ENCODE peak calls at places on chromosomes 1 and 21, in seven cellular contexts. One of them, this sample, is unnamed.

GRCh38 chr1:1208713-1209433 is 2.5 kb upstream of the TNFRSF18 start:
- DNase-seq in retinal pigment epithelial cell: no peak
- DNase-seq in cardiac fibroblast: no peak
- DNase-seq in sigmoid colon: no peak
- DNase-seq in neural crest cell: no peak
- DNase-seq in psoas muscle: peak; percentile 50
- DNase-seq in Panc1: no peak
- DNase-seq in this sample: peak; percentile 2

GRCh38 chr1:110477041-110477440 is 26.1 kb downstream of the PROK1 start:
- DNase-seq in neural crest cell: no peak
- DNase-seq in Panc1: no peak
- DNase-seq in sigmoid colon: no peak
- DNase-seq in retinal pigment epithelial cell: no peak
- DNase-seq in cardiac fibroblast: peak; percentile 29
- DNase-seq in psoas muscle: no peak
- DNase-seq in this sample: no peak

GRCh38 chr21:39000496-39000895 is 182.8 kb downstream of the PSMG1 start:
- DNase-seq in cardiac fibroblast: peak; percentile 26
- DNase-seq in retinal pigment epithelial cell: no peak
- DNase-seq in sigmoid colon: no peak
- DNase-seq in neural crest cell: no peak
- DNase-seq in psoas muscle: no peak
- DNase-seq in Panc1: no peak
- DNase-seq in this sample: peak; percentile 16

GRCh38 chr1:164660415-164661174 is 101.6 kb downstream of the PBX1 start:
- DNase-seq in Panc1: no peak
- DNase-seq in cardiac fibroblast: peak; percentile 47
- DNase-seq in neural crest cell: no peak
- DNase-seq in sigmoid colon: no peak
- DNase-seq in psoas muscle: no peak
- DNase-seq in retinal pigment epithelial cell: no peak
- DNase-seq in this sample: no peak

GRCh38 chr1:244971524-244972216 is 107.3 kb upstream of the HNRNPU start:
- DNase-seq in cardiac fibroblast: no peak
- DNase-seq in psoas muscle: no peak
- DNase-seq in Panc1: peak; percentile 66
- DNase-seq in retinal pigment epithelial cell: no peak
- DNase-seq in sigmoid colon: no peak
- DNase-seq in neural crest cell: no peak
- DNase-seq in this sample: no peak

GRCh38 chr1:215607412-215607811 is 40.3 kb downstream of the KCTD3 start:
- DNase-seq in neural crest cell: no peak
- DNase-seq in cardiac fibroblast: no peak
- DNase-seq in retinal pigment epithelial cell: no peak
- DNase-seq in psoas muscle: no peak
- DNase-seq in sigmoid colon: no peak
- DNase-seq in Panc1: no peak
- DNase-seq in this sample: no peak

GRCh38 chr1:171860696-171861095 is 19.4 kb downstream of the DNM3 start:
- DNase-seq in neural crest cell: no peak
- DNase-seq in cardiac fibroblast: no peak
- DNase-seq in psoas muscle: no peak
- DNase-seq in Panc1: no peak
- DNase-seq in retinal pigment epithelial cell: no peak
- DNase-seq in sigmoid colon: no peak
- DNase-seq in this sample: no peak

GRCh38 chr1:12480748-12481362 is 137.2 kb downstream of the DHRS3 start:
- DNase-seq in sigmoid colon: no peak
- DNase-seq in psoas muscle: no peak
- DNase-seq in cardiac fibroblast: peak; percentile 81
- DNase-seq in neural crest cell: no peak
- DNase-seq in Panc1: peak; percentile 91
- DNase-seq in retinal pigment epithelial cell: no peak
- DNase-seq in this sample: no peak

GRCh38 chr1:187517508-187517907 is 688.8 kb downstream of the PLA2G4A start:
- DNase-seq in neural crest cell: no peak
- DNase-seq in psoas muscle: no peak
- DNase-seq in retinal pigment epithelial cell: no peak
- DNase-seq in cardiac fibroblast: no peak
- DNase-seq in Panc1: no peak
- DNase-seq in sigmoid colon: no peak
- DNase-seq in this sample: no peak

GRCh38 chr1:79259390-79260336 is 253.1 kb upstream of the ADGRL4 start:
- DNase-seq in Panc1: no peak
- DNase-seq in retinal pigment epithelial cell: no peak
- DNase-seq in neural crest cell: no peak
- DNase-seq in sigmoid colon: no peak
- DNase-seq in cardiac fibroblast: peak; percentile 75
- DNase-seq in psoas muscle: no peak
- DNase-seq in this sample: no peak

GRCh38 chr21:34642211-34643075 is 26.4 kb upstream of the CLIC6 start:
- DNase-seq in psoas muscle: no peak
- DNase-seq in neural crest cell: no peak
- DNase-seq in Panc1: no peak
- DNase-seq in retinal pigment epithelial cell: no peak
- DNase-seq in cardiac fibroblast: peak; percentile 33
- DNase-seq in sigmoid colon: no peak
- DNase-seq in this sample: no peak

GRCh38 chr21:44836666-44837471 is 19.0 kb upstream of the SUMO3 start:
- DNase-seq in cardiac fibroblast: peak; percentile 47
- DNase-seq in psoas muscle: peak; percentile 45
- DNase-seq in retinal pigment epithelial cell: no peak
- DNase-seq in sigmoid colon: no peak
- DNase-seq in Panc1: no peak
- DNase-seq in neural crest cell: no peak
- DNase-seq in this sample: no peak

GRCh38 chr1:10973552-10973951 is 38.9 kb upstream of the TARDBP start:
- DNase-seq in psoas muscle: peak; percentile 86
- DNase-seq in Panc1: no peak
- DNase-seq in cardiac fibroblast: peak; percentile 65
- DNase-seq in neural crest cell: no peak
- DNase-seq in retinal pigment epithelial cell: no peak
- DNase-seq in sigmoid colon: peak; percentile 68
- DNase-seq in this sample: no peak

GRCh38 chr1:45059829-45060228 is 47.8 kb downstream of the UROD start:
- DNase-seq in neural crest cell: no peak
- DNase-seq in Panc1: no peak
- DNase-seq in cardiac fibroblast: no peak
- DNase-seq in retinal pigment epithelial cell: no peak
- DNase-seq in sigmoid colon: no peak
- DNase-seq in psoas muscle: no peak
- DNase-seq in this sample: no peak

GRCh38 chr1:43706598-43707190 is 642 bp upstream of the ST3GAL3 start:
- DNase-seq in cardiac fibroblast: peak; percentile 27
- DNase-seq in neural crest cell: peak; percentile 22
- DNase-seq in sigmoid colon: no peak
- DNase-seq in psoas muscle: peak; percentile 56
- DNase-seq in retinal pigment epithelial cell: no peak
- DNase-seq in Panc1: no peak
- DNase-seq in this sample: peak; percentile 31

GRCh38 chr1:222233441-222234180 is 314.3 kb downstream of the HHIPL2 start:
- DNase-seq in retinal pigment epithelial cell: no peak
- DNase-seq in Panc1: no peak
- DNase-seq in neural crest cell: no peak
- DNase-seq in psoas muscle: no peak
- DNase-seq in cardiac fibroblast: peak; percentile 68
- DNase-seq in sigmoid colon: no peak
- DNase-seq in this sample: no peak

DNA sequence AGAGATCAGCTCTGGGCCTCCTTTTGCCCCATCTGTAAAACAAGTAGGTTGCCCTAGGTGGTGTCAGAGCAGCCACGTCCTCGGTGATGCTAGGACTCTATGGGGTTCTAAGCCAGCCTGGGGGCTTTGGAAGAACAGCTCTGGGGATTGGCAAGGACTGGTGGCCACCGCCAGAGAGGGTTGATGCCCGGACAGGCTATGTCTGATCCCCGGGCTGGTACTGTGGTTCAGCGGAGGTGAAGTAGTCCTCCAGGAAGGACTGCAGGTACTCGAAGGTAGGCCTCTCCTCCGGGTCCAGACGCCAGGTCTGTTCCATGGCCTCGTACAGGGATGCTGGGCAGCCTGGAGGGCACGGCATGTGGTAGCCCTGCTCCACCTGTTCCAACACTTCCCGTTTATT is 8.8 kb upstream of the AHDC1 start:
- DNase-seq in Panc1: no peak
- DNase-seq in retinal pigment epithelial cell: no peak
- DNase-seq in cardiac fibroblast: no peak
- DNase-seq in psoas muscle: no peak
- DNase-seq in sigmoid colon: no peak
- DNase-seq in neural crest cell: no peak
- DNase-seq in this sample: no peak
- TF ChIP-seq CTCF in Panc1: no peak
- TF ChIP-seq CTCF in retinal pigment epithelial cell: no peak
- TF ChIP-seq CTCF in cardiac fibroblast: no peak
- TF ChIP-seq CTCF in psoas muscle: no peak
- TF ChIP-seq CTCF in sigmoid colon: no peak
- TF ChIP-seq CTCF in neural crest cell: no peak
- TF ChIP-seq CTCF in this sample: no peak

DNA sequence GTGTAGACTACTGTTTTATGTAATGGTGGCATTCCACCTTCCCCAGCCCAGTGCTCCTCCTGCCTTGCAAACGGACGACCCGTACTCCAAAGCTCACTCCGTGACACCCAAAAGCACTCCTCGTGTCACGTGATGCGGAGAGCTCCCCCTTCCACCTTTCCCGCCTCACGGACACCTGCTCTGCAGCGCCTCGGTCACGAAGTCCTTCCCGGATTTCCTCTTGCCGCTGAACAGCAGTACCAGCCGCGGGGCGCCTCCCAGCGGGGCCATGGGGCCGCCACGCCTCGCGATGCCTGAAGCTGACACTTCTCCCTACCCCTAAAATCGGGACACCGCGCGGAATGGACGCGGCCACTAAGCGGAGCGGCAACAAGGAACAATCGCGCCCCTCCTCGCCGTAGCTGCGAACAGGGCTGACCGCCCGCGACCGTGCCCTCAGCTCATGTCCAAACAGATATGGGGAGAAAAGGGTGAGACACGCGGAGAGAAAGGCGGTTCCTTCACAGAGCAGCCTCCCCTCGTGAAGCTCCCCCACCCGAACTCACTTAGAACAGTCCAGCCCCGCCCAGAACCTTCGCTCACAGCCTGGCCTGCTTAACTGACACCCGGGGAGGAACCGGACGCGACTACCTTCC is at the start of gene PMVK:
- DNase-seq in psoas muscle: peak; percentile 97
- DNase-seq in Panc1: peak; percentile 85
- DNase-seq in neural crest cell: peak; percentile 89
- DNase-seq in sigmoid colon: peak; percentile 99
- DNase-seq in cardiac fibroblast: peak; percentile 98
- DNase-seq in retinal pigment epithelial cell: peak; percentile 84
- DNase-seq in this sample: peak; percentile 86
- TF ChIP-seq CTCF in psoas muscle: peak; percentile 19
- TF ChIP-seq CTCF in Panc1: no peak
- TF ChIP-seq CTCF in neural crest cell: peak; percentile 47
- TF ChIP-seq CTCF in sigmoid colon: peak; percentile 16
- TF ChIP-seq CTCF in cardiac fibroblast: no peak
- TF ChIP-seq CTCF in retinal pigment epithelial cell: peak; percentile 38
- TF ChIP-seq CTCF in this sample: no peak

DNA sequence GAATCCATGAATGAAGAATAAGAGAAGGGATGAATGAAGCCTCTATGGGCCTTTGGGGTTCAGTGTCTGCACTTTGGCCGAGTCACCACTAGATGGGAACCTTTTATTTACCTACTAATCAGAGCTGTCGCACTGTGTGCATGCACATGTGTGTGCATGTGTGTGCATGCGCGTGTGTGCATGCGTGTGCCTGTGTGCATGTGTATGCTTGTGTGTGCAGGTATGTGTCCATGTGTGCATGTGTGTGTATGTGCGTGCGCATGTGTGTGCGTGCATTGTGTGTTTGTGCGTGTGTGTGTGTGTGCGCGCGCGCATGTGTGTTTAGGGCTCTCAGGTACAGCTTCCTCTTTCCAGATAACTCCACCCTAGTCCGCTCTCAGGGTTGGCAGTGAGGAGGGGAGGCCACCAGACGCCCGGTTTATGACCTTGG is 20.4 kb upstream of the UBXN10 start:
- DNase-seq in neural crest cell: no peak
- DNase-seq in psoas muscle: no peak
- DNase-seq in sigmoid colon: no peak
- DNase-seq in retinal pigment epithelial cell: no peak
- DNase-seq in Panc1: no peak
- DNase-seq in cardiac fibroblast: no peak
- DNase-seq in this sample: no peak
- TF ChIP-seq CTCF in neural crest cell: peak; percentile 42
- TF ChIP-seq CTCF in psoas muscle: no peak
- TF ChIP-seq CTCF in sigmoid colon: peak; percentile 40
- TF ChIP-seq CTCF in retinal pigment epithelial cell: peak; percentile 48
- TF ChIP-seq CTCF in Panc1: no peak
- TF ChIP-seq CTCF in cardiac fibroblast: peak; percentile 20
- TF ChIP-seq CTCF in this sample: peak; percentile 42

DNA sequence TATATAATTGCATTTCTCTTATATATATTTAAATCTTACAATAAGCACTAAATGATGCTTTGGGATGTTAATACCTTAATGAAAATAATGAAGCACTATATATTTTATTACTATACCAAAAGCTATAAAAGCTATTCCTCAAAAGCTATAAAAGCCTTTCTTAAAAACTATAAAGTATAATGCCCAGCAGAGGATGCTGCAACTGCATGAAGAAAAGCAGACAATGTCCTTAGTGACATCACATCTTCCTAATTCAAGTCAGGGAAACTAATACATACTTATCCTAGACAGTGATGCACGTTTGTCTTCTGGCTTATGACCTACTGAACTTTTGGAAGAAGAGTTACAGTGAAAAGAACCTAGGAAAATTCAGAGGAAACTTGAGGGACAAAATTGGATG is 13.6 kb upstream of the C1orf185 start:
- DNase-seq in neural crest cell: no peak
- DNase-seq in cardiac fibroblast: peak; percentile 20
- DNase-seq in Panc1: peak; percentile 5
- DNase-seq in psoas muscle: no peak
- DNase-seq in sigmoid colon: no peak
- DNase-seq in retinal pigment epithelial cell: no peak
- DNase-seq in this sample: no peak
- TF ChIP-seq CTCF in neural crest cell: no peak
- TF ChIP-seq CTCF in cardiac fibroblast: peak; percentile 39
- TF ChIP-seq CTCF in Panc1: peak; percentile 39
- TF ChIP-seq CTCF in psoas muscle: no peak
- TF ChIP-seq CTCF in sigmoid colon: no peak
- TF ChIP-seq CTCF in retinal pigment epithelial cell: peak; percentile 16
- TF ChIP-seq CTCF in this sample: no peak

DNA sequence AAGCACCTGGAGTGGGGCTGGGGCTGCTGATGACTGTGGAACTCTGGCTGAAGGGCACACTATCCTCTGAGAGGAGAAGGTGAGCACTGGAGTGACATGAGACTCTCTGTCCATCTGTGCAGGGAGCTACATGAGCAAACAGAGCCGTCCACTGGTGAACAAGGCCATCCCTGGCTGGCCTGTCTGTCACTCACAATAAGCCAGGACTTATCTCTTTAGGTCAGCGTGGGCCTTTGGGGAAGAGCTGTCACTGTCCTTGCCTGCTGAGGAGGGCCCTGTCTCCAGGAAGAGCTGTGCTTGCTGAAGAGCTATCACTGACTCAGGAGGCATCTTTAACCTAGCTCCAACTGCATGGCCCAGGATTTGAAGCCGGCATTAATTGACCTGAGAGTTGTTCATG is 82.1 kb downstream of the FOXD2 start:
- DNase-seq in cardiac fibroblast: no peak
- DNase-seq in Panc1: no peak
- DNase-seq in sigmoid colon: no peak
- DNase-seq in retinal pigment epithelial cell: no peak
- DNase-seq in psoas muscle: no peak
- DNase-seq in neural crest cell: no peak
- DNase-seq in this sample: no peak
- TF ChIP-seq CTCF in cardiac fibroblast: no peak
- TF ChIP-seq CTCF in Panc1: no peak
- TF ChIP-seq CTCF in sigmoid colon: no peak
- TF ChIP-seq CTCF in retinal pigment epithelial cell: no peak
- TF ChIP-seq CTCF in psoas muscle: no peak
- TF ChIP-seq CTCF in neural crest cell: no peak
- TF ChIP-seq CTCF in this sample: no peak

GRCh38 chr1:41023279-41023990 is 1.9 kb upstream of the SLFNL1 start:
- DNase-seq in cardiac fibroblast: peak; percentile 34
- DNase-seq in Panc1: no peak
- DNase-seq in retinal pigment epithelial cell: no peak
- DNase-seq in sigmoid colon: no peak
- DNase-seq in neural crest cell: no peak
- DNase-seq in psoas muscle: no peak
- DNase-seq in this sample: no peak
- TF ChIP-seq CTCF in cardiac fibroblast: peak; percentile 46
- TF ChIP-seq CTCF in Panc1: no peak
- TF ChIP-seq CTCF in retinal pigment epithelial cell: peak; percentile 54
- TF ChIP-seq CTCF in sigmoid colon: no peak
- TF ChIP-seq CTCF in neural crest cell: peak; percentile 37
- TF ChIP-seq CTCF in psoas muscle: peak; percentile 9
- TF ChIP-seq CTCF in this sample: peak; percentile 41

This sample was measured in endothelial cell.